ENCODE peak calls at places on chromosomes 3 and 15, in nine cellular contexts. Z, S, H, G, I, W, Y, K and O are unnamed samples.

GRCh38 chr3:117671707-117672318 is 962.2 kb downstream of the TUSC7 start:
- DNase-seq in Z (no peak), K (no peak), S (no peak), H (peak), W (no peak), Y (no peak), G (no peak), I (no peak), O (no peak)

GRCh38 chr3:47877288-47877687 is 74.3 kb downstream of the DHX30 start:
- DNase-seq in Z (no peak), H (no peak), I (no peak), Y (no peak), K (no peak), S (no peak), W (no peak), G (no peak), O (no peak)

GRCh38 chr3:182937293-182938051 is 42.9 kb downstream of the DCUN1D1 start:
- DNase-seq in S (no peak), Y (no peak), I (no peak), H (no peak), K (no peak), Z (no peak), W (no peak), G (no peak), O (no peak)

GRCh38 chr3:40255532-40255931 is 54.0 kb upstream of the EIF1B start:
- DNase-seq in S (no peak), Z (no peak), G (no peak), H (no peak), I (no peak), Y (no peak), W (no peak), K (no peak), O (no peak)

GRCh38 chr3:50338989-50339388 is 1.6 kb downstream of the RASSF1 start:
- DNase-seq in Y (no peak), W (no peak), Z (no peak), K (no peak), S (no peak), H (no peak), I (no peak), G (no peak), O (no peak)

GRCh38 chr3:141514382-141514781 is 27.6 kb downstream of the RASA2 start:
- DNase-seq in Z (no peak), G (no peak), I (no peak), Y (no peak), S (no peak), H (no peak), K (no peak), W (no peak), O (no peak)

GRCh38 chr3:64295594-64295993 is 70.3 kb upstream of the PRICKLE2 start:
- DNase-seq in G (no peak), S (no peak), H (no peak), Z (peak), Y (no peak), W (no peak), K (peak), I (no peak), O (no peak)

GRCh38 chr3:153595186-153595815 is 433.3 kb downstream of the RAP2B start:
- DNase-seq in W (peak), G (no peak), S (no peak), I (no peak), H (no peak), K (no peak), Z (peak), Y (no peak), O (no peak)

GRCh38 chr3:134460965-134461364 is 24.8 kb downstream of the ANAPC13 start:
- DNase-seq in H (no peak), Y (no peak), K (no peak), I (no peak), G (no peak), S (no peak), Z (peak), W (no peak), O (no peak)

GRCh38 chr3:122283796-122284445 is 41.1 kb upstream of the CSTA start:
- DNase-seq in H (no peak), S (no peak), Y (no peak), I (peak), K (no peak), Z (no peak), W (no peak), G (no peak), O (no peak)

GRCh38 chr3:143330316-143330868 is 210.8 kb downstream of the CHST2 start:
- DNase-seq in G (no peak), Y (no peak), K (no peak), H (no peak), W (no peak), Z (no peak), S (no peak), I (no peak), O (no peak)

GRCh38 chr15:88604381-88604951 is 16.7 kb upstream of the AEN start:
- DNase-seq in H (peak), G (no peak), I (peak), K (no peak), Y (no peak), Z (no peak), W (peak), S (no peak), O (no peak)

GRCh38 chr3:160296591-160296990 is 71.4 kb downstream of the C3orf80 start:
- DNase-seq in K (no peak), S (no peak), I (no peak), Z (peak), H (no peak), Y (no peak), W (no peak), G (no peak), O (no peak)

GRCh38 chr15:44011238-44011873 is 183.7 kb downstream of the FRMD5 start:
- DNase-seq in I (no peak), Y (no peak), H (no peak), S (no peak), Z (no peak), G (no peak), W (no peak), K (no peak), O (no peak)

GRCh38 chr3:147458995-147459704 is 50.0 kb downstream of the ZIC1 start:
- DNase-seq in Z (no peak), W (no peak), H (no peak), G (no peak), S (no peak), Y (no peak), K (no peak), I (no peak), O (no peak)

GRCh38 chr3:100213891-100214573 is 46.8 kb upstream of the TBC1D23 start:
- DNase-seq in G (no peak), W (no peak), Y (no peak), K (no peak), Z (peak), S (no peak), H (no peak), I (no peak), O (no peak)

GRCh38 chr3:179451335-179452165 is at the start of gene GNB4:
- DNase-seq in G (peak), K (peak), I (peak), W (peak), Y (peak), Z (peak), S (peak), H (peak), O (peak)

GRCh38 chr15:48433226-48433886 is 102.1 kb downstream of the DUT start:
- DNase-seq in Z (peak), W (no peak), I (no peak), Y (no peak), H (no peak), G (no peak), K (no peak), S (no peak), O (no peak)

GRCh38 chr15:45583731-45584639 is 3.2 kb upstream of the BLOC1S6 start:
- DNase-seq in Z (no peak), H (no peak), K (no peak), S (no peak), W (no peak), I (no peak), G (no peak), Y (no peak), O (no peak)

GRCh38 chr15:88623061-88623460 is 1.9 kb downstream of the AEN start:
- DNase-seq in Y (no peak), S (no peak), W (no peak), H (no peak), I (no peak), K (no peak), G (no peak), Z (peak), O (no peak)

GRCh38 chr3:58585005-58585786 is 8.0 kb upstream of the FAM107A start:
- DNase-seq in G (peak), W (peak), S (peak), K (peak), Y (peak), Z (peak), I (peak), H (peak), O (peak)

GRCh38 chr15:57323806-57324589 is 52.3 kb upstream of the CGNL1 start:
- DNase-seq in W (peak), H (peak), S (no peak), G (peak), Z (peak), Y (peak), I (no peak), K (no peak), O (no peak)

GRCh38 chr3:12896206-12896697 is 54.9 kb upstream of the RPL32 start:
- DNase-seq in Z (peak), W (no peak), I (no peak), S (peak), H (no peak), Y (no peak), G (peak), K (no peak), O (no peak)

GRCh38 chr3:46110701-46111493 is 83.6 kb upstream of the XCR1 start:
- DNase-seq in W (peak), K (no peak), S (no peak), H (peak), Y (no peak), I (no peak), Z (peak), G (no peak), O (no peak)

GRCh38 chr3:172142074-172143059 is 103.0 kb downstream of the FNDC3B start:
- DNase-seq in K (no peak), I (no peak), W (no peak), S (no peak), G (no peak), Y (no peak), H (no peak), Z (peak), O (no peak)

GRCh38 chr15:57003418-57003817 is 85.0 kb downstream of the TCF12 start:
- DNase-seq in K (no peak), G (no peak), S (no peak), Y (no peak), I (no peak), W (no peak), Z (peak), H (no peak), O (no peak)

GRCh38 chr3:169657351-169658124 is 6.0 kb downstream of the MECOM start:
- DNase-seq in S (no peak), W (no peak), G (no peak), I (no peak), H (no peak), Z (no peak), Y (no peak), K (no peak), O (no peak)

GRCh38 chr3:53103566-53104296 is 26.5 kb downstream of the RFT1 start:
- DNase-seq in W (no peak), Z (peak), I (no peak), Y (no peak), S (peak), H (no peak), G (no peak), K (no peak), O (no peak)

GRCh38 chr3:80771085-80771484 is 990.4 kb downstream of the GBE1 start:
- DNase-seq in H (peak), K (no peak), I (no peak), Z (no peak), G (no peak), S (no peak), Y (peak), W (no peak), O (no peak)

GRCh38 chr3:184740509-184741258 is 28.8 kb upstream of the MAGEF1 start:
- DNase-seq in Y (no peak), Z (peak), I (no peak), H (no peak), K (peak), S (no peak), G (no peak), W (no peak), O (peak)

GRCh38 chr3:182794806-182795369 is 1.6 kb downstream of the ATP11B start:
- DNase-seq in W (no peak), G (no peak), I (no peak), Y (no peak), Z (peak), H (no peak), S (no peak), K (no peak), O (no peak)

GRCh38 chr15:63436872-63437375 is 55.3 kb upstream of the CA12 start:
- DNase-seq in G (peak), K (peak), I (no peak), W (peak), S (peak), Z (peak), H (peak), Y (peak), O (peak)

GRCh38 chr3:146750196-146750595 is 145.1 kb upstream of the PLSCR5 start:
- DNase-seq in K (no peak), Y (no peak), Z (peak), G (no peak), S (no peak), I (no peak), W (no peak), H (no peak), O (no peak)

GRCh38 chr15:40739854-40740253 is 15.2 kb downstream of the RMDN3 start:
- DNase-seq in S (no peak), H (no peak), Z (no peak), W (peak), G (no peak), I (no peak), Y (no peak), K (no peak), O (no peak)

GRCh38 chr3:108088697-108089096 is 2.1 kb downstream of the CD47 start:
- DNase-seq in G (no peak), Z (no peak), W (no peak), I (no peak), K (no peak), S (no peak), H (no peak), Y (no peak), O (no peak)

GRCh38 chr3:86890997-86891396 is 100.0 kb downstream of the VGLL3 start:
- DNase-seq in S (no peak), Y (no peak), I (no peak), Z (no peak), G (no peak), K (no peak), H (no peak), W (peak), O (no peak)

GRCh38 chr3:42698911-42699230 is 3.7 kb downstream of the HHATL start:
- DNase-seq in H (no peak), G (no peak), I (no peak), W (no peak), Y (peak), S (peak), Z (no peak), K (no peak), O (no peak)

GRCh38 chr15:57932348-57932747 is 133.2 kb downstream of the ALDH1A2 start:
- DNase-seq in K (no peak), S (no peak), H (no peak), W (peak), Z (no peak), I (no peak), G (no peak), Y (no peak), O (no peak)

GRCh38 chr3:33062814-33063346 is 34.1 kb downstream of the GLB1 start:
- DNase-seq in K (no peak), I (no peak), G (no peak), Y (no peak), H (no peak), S (no peak), W (no peak), Z (no peak), O (no peak)

DNA sequence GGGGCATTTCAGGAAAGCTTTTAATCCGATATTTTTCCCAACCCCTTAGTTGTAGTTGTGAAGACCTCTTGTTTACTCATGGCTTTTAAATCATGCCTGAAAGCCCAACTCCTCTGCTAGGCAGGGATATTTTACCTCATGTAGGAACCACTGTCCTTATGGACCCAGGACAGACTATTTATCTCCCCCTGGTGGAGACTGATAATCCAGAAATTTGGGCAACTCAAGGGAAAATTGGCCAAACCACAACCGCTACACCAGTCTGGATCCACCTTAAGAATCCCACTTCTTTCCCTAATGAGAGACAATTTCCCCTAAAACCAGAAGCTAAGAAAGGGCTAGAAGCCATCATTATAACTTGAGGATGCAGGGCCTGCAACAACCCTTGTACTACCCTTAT is 248.1 kb upstream of the STAC start:
- DNase-seq in G (no peak), Y (no peak), I (no peak), Z (no peak), H (no peak), W (peak), K (no peak), S (no peak), O (no peak)
- TF ChIP-seq CTCF in G (no peak), Y (no peak), I (no peak), Z (peak), H (peak), W (peak), K (no peak), S (no peak), O (peak)

DNA sequence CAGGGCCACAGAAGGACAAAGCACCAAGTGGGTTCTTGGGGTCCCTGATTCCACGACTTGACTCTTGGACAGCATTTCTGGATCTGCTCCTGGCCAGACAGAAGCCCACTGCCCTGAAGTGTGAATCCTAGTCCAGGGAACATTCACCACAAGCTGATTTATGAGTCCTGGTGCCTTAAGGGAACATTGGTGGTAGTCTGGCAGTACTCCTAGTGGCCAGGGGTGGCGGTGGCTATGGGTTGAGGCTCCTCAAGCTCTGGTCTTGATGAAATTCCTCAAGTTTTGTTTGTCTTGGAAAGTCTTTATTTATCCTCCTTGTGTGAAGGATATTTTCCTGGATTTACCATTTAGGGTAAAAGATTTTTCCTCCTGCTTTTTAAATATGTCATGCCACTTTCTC is 307.5 kb downstream of the PYDC2 start:
- DNase-seq in K (no peak), Z (no peak), G (no peak), W (peak), I (no peak), Y (no peak), H (no peak), S (no peak), O (no peak)
- TF ChIP-seq CTCF in K (no peak), Z (no peak), G (no peak), W (peak), I (no peak), Y (no peak), H (no peak), S (no peak), O (no peak)

GRCh38 chr15:69282128-69282743 is 16.5 kb upstream of the PAQR5 start:
- DNase-seq in K (no peak), Z (no peak), H (no peak), W (no peak), Y (no peak), S (no peak), G (no peak), I (no peak), O (no peak)

GRCh38 chr15:69279636-69280035 is 19.1 kb upstream of the PAQR5 start:
- DNase-seq in G (no peak), I (no peak), S (no peak), Y (no peak), K (no peak), H (no peak), Z (no peak), W (no peak), O (no peak)

GRCh38 chr15:69275933-69276565 is 22.7 kb upstream of the PAQR5 start:
- DNase-seq in I (no peak), K (no peak), S (no peak), H (no peak), Y (no peak), G (no peak), W (no peak), Z (no peak), O (no peak)

GRCh38 chr15:69277316-69277715 is 21.4 kb upstream of the PAQR5 start:
- DNase-seq in H (no peak), G (no peak), S (no peak), Z (no peak), K (no peak), I (no peak), Y (no peak), W (no peak), O (no peak)

GRCh38 chr15:69280783-69281182 is 17.9 kb upstream of the PAQR5 start:
- DNase-seq in K (no peak), W (no peak), G (no peak), S (no peak), H (no peak), Y (no peak), Z (peak), I (no peak), O (no peak)
- TF ChIP-seq CTCF in K (no peak), W (no peak), G (no peak), S (no peak), H (no peak), Y (no peak), Z (no peak), I (no peak), O (no peak)

DNA sequence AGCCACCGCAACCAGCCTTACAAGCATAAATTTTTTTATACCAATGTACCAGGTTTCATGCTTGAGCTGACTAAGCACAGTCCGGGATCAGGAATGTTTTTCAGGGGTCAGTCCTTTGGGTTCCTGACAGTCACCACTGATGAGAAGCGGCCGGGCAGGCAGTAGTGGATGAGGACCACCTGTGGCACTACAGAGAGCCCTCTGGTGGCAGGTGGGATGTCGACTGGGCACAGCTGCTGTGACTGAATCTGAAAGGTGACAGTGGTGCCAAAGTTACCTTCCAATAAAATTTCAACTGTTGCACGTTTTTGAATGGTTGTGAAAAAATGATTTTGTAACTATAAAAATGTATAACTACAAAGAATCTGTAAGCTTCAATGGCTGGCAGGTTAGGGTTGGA is 34.0 kb downstream of the TPRA1 start:
- DNase-seq in K (no peak), Z (no peak), W (peak), G (peak), I (no peak), S (no peak), H (peak), Y (no peak), O (no peak)
- TF ChIP-seq CTCF in K (no peak), Z (no peak), W (peak), G (no peak), I (no peak), S (no peak), H (peak), Y (no peak), O (no peak)

GRCh38 chr3:193569119-193569518 is 14.4 kb upstream of the ATP13A4 start:
- DNase-seq in I (no peak), W (no peak), K (no peak), H (no peak), Y (no peak), G (no peak), S (no peak), Z (no peak), O (no peak)

GRCh38 chr3:193572426-193572908 is 17.8 kb upstream of the ATP13A4 start:
- DNase-seq in I (no peak), G (no peak), Y (peak), Z (peak), S (peak), W (peak), H (peak), K (peak), O (peak)

GRCh38 chr3:193574488-193575072 is 18.4 kb upstream of the OPA1 start:
- DNase-seq in Z (no peak), Y (no peak), I (no peak), H (no peak), K (no peak), W (no peak), S (no peak), G (no peak), O (no peak)

GRCh38 chr3:193573403-193573802 is 18.7 kb upstream of the ATP13A4 start:
- DNase-seq in G (no peak), Y (no peak), K (no peak), H (no peak), S (no peak), W (peak), Z (no peak), I (no peak), O (no peak)
- TF ChIP-seq CTCF in G (no peak), Y (no peak), K (no peak), H (no peak), S (no peak), W (no peak), Z (no peak), I (no peak), O (no peak)

DNA sequence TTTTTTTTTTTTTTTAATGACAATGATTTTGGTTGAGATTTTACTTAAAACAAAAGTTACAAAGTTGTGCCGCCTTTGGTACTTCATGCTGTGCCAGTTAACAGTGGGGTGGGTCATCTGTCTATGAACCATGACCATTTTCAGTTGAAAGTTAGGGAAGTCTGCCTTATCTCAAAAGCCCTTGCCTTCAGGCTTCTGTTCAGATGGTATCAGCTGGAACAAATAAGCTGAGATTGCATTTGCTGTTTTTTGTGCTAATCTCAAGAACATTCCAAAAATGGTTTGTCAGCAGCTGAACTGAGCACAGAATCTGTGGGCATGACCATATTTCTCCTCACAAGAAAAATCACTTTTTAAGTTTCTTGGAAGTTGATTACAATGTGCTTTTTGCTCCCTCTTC is 142.3 kb downstream of the IL5RA start:
- DNase-seq in K (no peak), W (no peak), Z (no peak), H (no peak), G (no peak), Y (no peak), S (no peak), I (no peak), O (no peak)
- TF ChIP-seq CTCF in K (no peak), W (no peak), Z (no peak), H (no peak), G (no peak), Y (no peak), S (no peak), I (no peak), O (no peak)